ENCODE peak calls at places on chromosomes 3 and 15, in four cellular contexts. One of them, this sample, is unnamed.

GRCh38 chr3:149343951-149344350 is 10.5 kb upstream of the TM4SF18 start:
- DNase-seq in A549: no peak
- DNase-seq in testis: no peak
- DNase-seq in adrenal gland: no peak
- DNase-seq in this sample: no peak

GRCh38 chr3:27616031-27616430 is 106.1 kb downstream of the EOMES start:
- DNase-seq in A549: no peak
- DNase-seq in testis: no peak
- DNase-seq in adrenal gland: no peak
- DNase-seq in this sample: no peak

GRCh38 chr3:52432631-52433030 is 12.3 kb downstream of the SEMA3G start:
- DNase-seq in A549: no peak
- DNase-seq in testis: no peak
- DNase-seq in adrenal gland: peak
- DNase-seq in this sample: no peak

GRCh38 chr3:53131136-53131495 is 881 bp upstream of the RFT1 start:
- DNase-seq in A549: no peak
- DNase-seq in testis: no peak
- DNase-seq in adrenal gland: no peak
- DNase-seq in this sample: no peak

GRCh38 chr3:8964436-8965370 is 1.4 kb upstream of the RAD18 start:
- DNase-seq in A549: peak
- DNase-seq in testis: no peak
- DNase-seq in adrenal gland: peak
- DNase-seq in this sample: peak

GRCh38 chr3:125319765-125320164 is 55.4 kb downstream of the ZNF148 start:
- DNase-seq in A549: no peak
- DNase-seq in testis: no peak
- DNase-seq in adrenal gland: no peak
- DNase-seq in this sample: no peak

GRCh38 chr3:139128803-139129202 is 84.1 kb upstream of the PRR23C start:
- DNase-seq in A549: no peak
- DNase-seq in testis: no peak
- DNase-seq in adrenal gland: no peak
- DNase-seq in this sample: no peak

GRCh38 chr3:142004025-142004424 is 127.6 kb downstream of the ATP1B3 start:
- DNase-seq in A549: no peak
- DNase-seq in testis: no peak
- DNase-seq in adrenal gland: no peak
- DNase-seq in this sample: no peak

GRCh38 chr3:140096037-140096436 is 161.1 kb downstream of the CLSTN2 start:
- DNase-seq in A549: no peak
- DNase-seq in testis: no peak
- DNase-seq in adrenal gland: no peak
- DNase-seq in this sample: no peak

GRCh38 chr3:67462185-67462584 is 192.2 kb downstream of the SUCLG2 start:
- DNase-seq in A549: no peak
- DNase-seq in testis: no peak
- DNase-seq in adrenal gland: no peak
- DNase-seq in this sample: no peak

GRCh38 chr3:110955301-110955880 is 116.2 kb upstream of the NECTIN3 start:
- DNase-seq in A549: no peak
- DNase-seq in testis: no peak
- DNase-seq in adrenal gland: no peak
- DNase-seq in this sample: no peak

GRCh38 chr15:65832549-65833364 is 36.5 kb upstream of the RAB11A start:
- DNase-seq in A549: peak
- DNase-seq in testis: peak
- DNase-seq in adrenal gland: peak
- DNase-seq in this sample: peak

GRCh38 chr3:107523361-107524213 is 825 bp downstream of the BBX start:
- DNase-seq in A549: no peak
- DNase-seq in testis: peak
- DNase-seq in adrenal gland: peak
- DNase-seq in this sample: peak
- TF ChIP-seq POLR2A in A549: no peak
- TF ChIP-seq POLR2A in testis: no peak
- TF ChIP-seq POLR2A in adrenal gland: no peak
- TF ChIP-seq POLR2A in this sample: no peak

DNA sequence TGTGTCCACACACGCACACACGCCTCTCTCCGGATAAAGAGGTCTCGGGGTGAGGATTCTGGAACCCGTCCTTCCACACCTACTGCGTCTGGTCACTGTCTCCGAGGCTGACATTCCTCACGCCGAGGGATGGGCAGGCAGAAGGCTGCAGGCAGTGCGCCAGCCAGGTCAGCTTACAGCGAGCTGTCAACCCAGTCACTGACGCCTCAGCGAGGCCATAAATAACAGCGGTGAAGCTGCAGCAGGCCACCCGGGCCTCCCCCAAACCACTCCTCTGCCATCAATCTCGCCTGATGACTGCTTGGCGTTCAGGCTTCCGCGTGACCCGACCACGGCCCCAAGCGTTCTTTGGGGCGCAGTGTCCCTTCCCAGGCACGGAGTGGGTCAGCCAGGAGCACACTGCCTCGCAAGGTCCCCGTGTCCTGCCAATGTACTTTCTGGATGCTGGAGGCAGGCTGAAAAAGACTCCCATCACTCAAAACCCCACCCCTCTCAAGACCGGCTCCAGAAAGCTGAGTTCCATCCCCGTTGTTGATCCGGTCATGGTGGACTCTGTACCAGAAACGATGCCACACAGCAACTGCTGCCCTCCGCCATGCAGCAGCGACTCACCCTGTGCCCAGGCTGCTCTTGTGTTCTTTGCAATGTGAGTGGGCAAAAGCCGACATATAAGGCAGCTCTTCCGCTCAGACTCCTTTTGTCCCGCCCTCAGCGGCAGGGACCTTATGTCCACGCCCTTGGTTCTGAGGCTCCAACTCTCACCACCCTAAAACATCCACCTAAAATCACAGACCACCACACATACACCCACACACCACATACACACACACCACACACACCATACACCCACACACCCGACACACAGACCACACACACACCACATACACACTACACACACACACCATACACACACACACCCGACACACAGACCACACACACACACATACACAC is 27.1 kb downstream of the CPN2 start:
- DNase-seq in A549: peak
- DNase-seq in testis: peak
- DNase-seq in adrenal gland: peak
- DNase-seq in this sample: peak
- TF ChIP-seq POLR2A in A549: no peak
- TF ChIP-seq POLR2A in testis: no peak
- TF ChIP-seq POLR2A in adrenal gland: no peak
- TF ChIP-seq POLR2A in this sample: no peak

DNA sequence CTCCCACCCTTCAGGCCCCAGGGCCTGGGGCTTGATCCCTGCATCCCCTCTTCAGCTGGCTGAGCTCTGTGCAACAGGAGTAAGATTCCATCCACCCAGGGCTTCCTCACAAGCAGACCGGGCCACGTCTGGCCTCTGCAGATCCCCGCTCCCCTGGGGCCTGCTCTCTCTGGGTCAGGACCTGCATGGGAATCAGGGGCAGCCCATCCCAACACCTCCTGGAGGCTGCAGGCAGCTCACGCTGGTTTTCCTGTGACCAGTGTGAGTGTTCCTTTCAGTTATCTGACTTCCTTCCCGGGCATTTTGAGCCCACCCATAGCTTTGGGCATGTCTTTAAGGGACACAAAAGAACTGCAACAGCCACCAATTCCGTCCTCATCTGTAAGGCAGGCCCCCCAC is 16.3 kb downstream of the NUP210 start:
- DNase-seq in A549: no peak
- DNase-seq in testis: no peak
- DNase-seq in adrenal gland: no peak
- DNase-seq in this sample: no peak
- TF ChIP-seq POLR2A in A549: no peak
- TF ChIP-seq POLR2A in testis: no peak
- TF ChIP-seq POLR2A in adrenal gland: no peak
- TF ChIP-seq POLR2A in this sample: no peak

GRCh38 chr3:165439765-165440164 is 243.6 kb upstream of the SLITRK3 start:
- DNase-seq in A549: no peak
- DNase-seq in testis: no peak
- DNase-seq in adrenal gland: no peak
- DNase-seq in this sample: no peak
- TF ChIP-seq POLR2A in A549: no peak
- TF ChIP-seq POLR2A in testis: no peak
- TF ChIP-seq POLR2A in adrenal gland: no peak
- TF ChIP-seq POLR2A in this sample: no peak

DNA sequence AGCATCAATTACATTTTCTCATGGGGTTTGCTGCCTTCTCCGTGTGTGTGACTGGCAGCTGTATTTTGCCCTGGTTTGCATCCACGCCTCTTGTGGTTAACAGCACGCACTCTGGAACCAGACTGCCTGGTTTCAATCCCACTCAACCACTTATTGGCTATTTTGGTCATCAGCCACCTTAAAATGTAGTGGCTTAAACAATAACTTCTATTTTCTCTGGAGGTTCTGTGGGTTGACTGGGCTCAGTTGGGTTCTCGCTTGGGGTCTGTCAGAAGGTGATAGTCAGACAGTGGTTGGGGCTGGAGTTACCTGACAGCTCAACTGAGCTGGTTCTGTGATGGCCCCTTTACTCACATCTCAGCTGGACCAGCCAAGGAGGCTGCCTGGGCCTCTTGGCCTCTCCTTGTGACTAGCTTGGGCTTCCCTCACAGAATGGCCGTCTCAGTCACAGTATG is 36.8 kb downstream of the EHD4 start:
- DNase-seq in A549: no peak
- DNase-seq in testis: no peak
- DNase-seq in adrenal gland: no peak
- DNase-seq in this sample: no peak
- TF ChIP-seq POLR2A in A549: no peak
- TF ChIP-seq POLR2A in testis: no peak
- TF ChIP-seq POLR2A in adrenal gland: no peak
- TF ChIP-seq POLR2A in this sample: no peak

GRCh38 chr15:90967206-90967605 is 12.5 kb downstream of the RCCD1 start:
- DNase-seq in A549: no peak
- DNase-seq in testis: no peak
- DNase-seq in adrenal gland: no peak
- DNase-seq in this sample: no peak

GRCh38 chr15:90972133-90972532 is 17.4 kb downstream of the RCCD1 start:
- DNase-seq in A549: no peak
- DNase-seq in testis: no peak
- DNase-seq in adrenal gland: no peak
- DNase-seq in this sample: no peak

GRCh38 chr15:90968434-90968833 is 13.8 kb downstream of the RCCD1 start:
- DNase-seq in A549: no peak
- DNase-seq in testis: no peak
- DNase-seq in adrenal gland: no peak
- DNase-seq in this sample: no peak

GRCh38 chr15:90974216-90974615 is 19.5 kb downstream of the RCCD1 start:
- DNase-seq in A549: no peak
- DNase-seq in testis: no peak
- DNase-seq in adrenal gland: no peak
- DNase-seq in this sample: no peak

DNA sequence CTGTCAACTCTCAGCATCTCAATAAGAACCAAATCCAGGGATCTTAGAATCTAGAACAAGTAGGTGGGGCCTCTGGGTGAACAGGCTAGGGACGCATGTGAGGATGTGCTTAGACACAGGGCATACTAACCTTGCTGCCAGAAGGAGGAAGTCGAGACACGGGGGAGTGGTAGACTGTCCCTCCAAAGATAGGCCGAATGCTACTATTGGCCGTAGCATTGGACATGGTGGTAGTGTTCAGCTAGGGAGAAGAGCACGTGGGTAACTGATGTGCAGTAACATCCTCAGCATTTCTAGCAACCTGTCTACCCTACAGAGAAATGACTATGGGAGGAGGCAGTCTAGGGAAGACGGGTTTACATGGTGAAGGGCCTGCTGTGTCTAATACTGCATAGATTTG is 15.6 kb downstream of the RCCD1 start:
- DNase-seq in A549: no peak
- DNase-seq in testis: no peak
- DNase-seq in adrenal gland: no peak
- DNase-seq in this sample: no peak
- TF ChIP-seq POLR2A in A549: no peak
- TF ChIP-seq POLR2A in testis: no peak
- TF ChIP-seq POLR2A in adrenal gland: no peak
- TF ChIP-seq POLR2A in this sample: no peak

GRCh38 chr3:124033360-124034015 is 41.6 kb upstream of the ROPN1 start:
- DNase-seq in A549: peak
- DNase-seq in testis: no peak
- DNase-seq in adrenal gland: no peak
- DNase-seq in this sample: peak
- TF ChIP-seq POLR2A in A549: no peak
- TF ChIP-seq POLR2A in testis: no peak
- TF ChIP-seq POLR2A in adrenal gland: peak
- TF ChIP-seq POLR2A in this sample: peak

This sample was measured in H54.